ENCODE peak calls at places on chromosomes 5 and 9, in eight cellular contexts. One of them, this sample, is unnamed.

GRCh38 chr9:6959275-6960000 is 201.7 kb downstream of the KDM4C start:
- DNase-seq in DMS153: no peak
- DNase-seq in COR-L47: no peak
- DNase-seq in choroid plexus epithelial cell: no peak
- DNase-seq in bronchial epithelial cell: no peak
- DNase-seq in dorsolateral prefrontal cortex: no peak
- DNase-seq in GM20000: no peak
- DNase-seq in stimulated activated CD4-positive, alpha-beta T cell treated with anti-CD3 and anti-CD28 coated beads, Interleukin-12 subunit alpha, Interleukin-12 subunit beta, amount 100 ng/mL, for 4 hours: no peak
- DNase-seq in this sample: no peak

GRCh38 chr9:34547960-34548603 is 25.3 kb upstream of the ENHO start:
- DNase-seq in DMS153: no peak
- DNase-seq in COR-L47: peak
- DNase-seq in choroid plexus epithelial cell: peak
- DNase-seq in bronchial epithelial cell: peak
- DNase-seq in dorsolateral prefrontal cortex: peak
- DNase-seq in GM20000: peak
- DNase-seq in stimulated activated CD4-positive, alpha-beta T cell treated with anti-CD3 and anti-CD28 coated beads, Interleukin-12 subunit alpha, Interleukin-12 subunit beta, amount 100 ng/mL, for 4 hours: peak
- DNase-seq in this sample: peak

GRCh38 chr5:148620696-148621095 is 33.6 kb downstream of the HTR4 start:
- DNase-seq in DMS153: no peak
- DNase-seq in COR-L47: no peak
- DNase-seq in choroid plexus epithelial cell: no peak
- DNase-seq in bronchial epithelial cell: no peak
- DNase-seq in dorsolateral prefrontal cortex: no peak
- DNase-seq in GM20000: no peak
- DNase-seq in stimulated activated CD4-positive, alpha-beta T cell treated with anti-CD3 and anti-CD28 coated beads, Interleukin-12 subunit alpha, Interleukin-12 subunit beta, amount 100 ng/mL, for 4 hours: no peak
- DNase-seq in this sample: peak

GRCh38 chr9:38421498-38422211 is 2.6 kb downstream of the IGFBPL1 start:
- DNase-seq in DMS153: peak
- DNase-seq in COR-L47: peak
- DNase-seq in choroid plexus epithelial cell: peak
- DNase-seq in bronchial epithelial cell: no peak
- DNase-seq in dorsolateral prefrontal cortex: peak
- DNase-seq in GM20000: no peak
- DNase-seq in stimulated activated CD4-positive, alpha-beta T cell treated with anti-CD3 and anti-CD28 coated beads, Interleukin-12 subunit alpha, Interleukin-12 subunit beta, amount 100 ng/mL, for 4 hours: no peak
- DNase-seq in this sample: no peak

GRCh38 chr9:91758491-91758981 is 191.5 kb downstream of the ROR2 start:
- DNase-seq in DMS153: peak
- DNase-seq in COR-L47: peak
- DNase-seq in choroid plexus epithelial cell: peak
- DNase-seq in bronchial epithelial cell: peak
- DNase-seq in dorsolateral prefrontal cortex: no peak
- DNase-seq in GM20000: peak
- DNase-seq in stimulated activated CD4-positive, alpha-beta T cell treated with anti-CD3 and anti-CD28 coated beads, Interleukin-12 subunit alpha, Interleukin-12 subunit beta, amount 100 ng/mL, for 4 hours: peak
- DNase-seq in this sample: peak

GRCh38 chr5:153222956-153223355 is 267.5 kb upstream of the GRIA1 start:
- DNase-seq in DMS153: no peak
- DNase-seq in COR-L47: no peak
- DNase-seq in choroid plexus epithelial cell: peak
- DNase-seq in bronchial epithelial cell: peak
- DNase-seq in dorsolateral prefrontal cortex: no peak
- DNase-seq in GM20000: no peak
- DNase-seq in stimulated activated CD4-positive, alpha-beta T cell treated with anti-CD3 and anti-CD28 coated beads, Interleukin-12 subunit alpha, Interleukin-12 subunit beta, amount 100 ng/mL, for 4 hours: no peak
- DNase-seq in this sample: peak

GRCh38 chr5:59158165-59158564 is 575.3 kb downstream of the RAB3C start:
- DNase-seq in DMS153: no peak
- DNase-seq in COR-L47: no peak
- DNase-seq in choroid plexus epithelial cell: no peak
- DNase-seq in bronchial epithelial cell: peak
- DNase-seq in dorsolateral prefrontal cortex: no peak
- DNase-seq in GM20000: no peak
- DNase-seq in stimulated activated CD4-positive, alpha-beta T cell treated with anti-CD3 and anti-CD28 coated beads, Interleukin-12 subunit alpha, Interleukin-12 subunit beta, amount 100 ng/mL, for 4 hours: no peak
- DNase-seq in this sample: peak

GRCh38 chr9:35267716-35268115 is 105.9 kb downstream of the UNC13B start:
- DNase-seq in DMS153: no peak
- DNase-seq in COR-L47: no peak
- DNase-seq in choroid plexus epithelial cell: peak
- DNase-seq in bronchial epithelial cell: peak
- DNase-seq in dorsolateral prefrontal cortex: no peak
- DNase-seq in GM20000: no peak
- DNase-seq in stimulated activated CD4-positive, alpha-beta T cell treated with anti-CD3 and anti-CD28 coated beads, Interleukin-12 subunit alpha, Interleukin-12 subunit beta, amount 100 ng/mL, for 4 hours: no peak
- DNase-seq in this sample: peak

GRCh38 chr9:32128546-32128945 is 255.9 kb upstream of the ACO1 start:
- DNase-seq in DMS153: no peak
- DNase-seq in COR-L47: no peak
- DNase-seq in choroid plexus epithelial cell: no peak
- DNase-seq in bronchial epithelial cell: no peak
- DNase-seq in dorsolateral prefrontal cortex: no peak
- DNase-seq in GM20000: no peak
- DNase-seq in stimulated activated CD4-positive, alpha-beta T cell treated with anti-CD3 and anti-CD28 coated beads, Interleukin-12 subunit alpha, Interleukin-12 subunit beta, amount 100 ng/mL, for 4 hours: no peak
- DNase-seq in this sample: no peak

GRCh38 chr9:132069046-132069898 is 10.4 kb downstream of the MED27 start:
- DNase-seq in DMS153: peak
- DNase-seq in COR-L47: no peak
- DNase-seq in choroid plexus epithelial cell: peak
- DNase-seq in bronchial epithelial cell: peak
- DNase-seq in dorsolateral prefrontal cortex: no peak
- DNase-seq in GM20000: no peak
- DNase-seq in stimulated activated CD4-positive, alpha-beta T cell treated with anti-CD3 and anti-CD28 coated beads, Interleukin-12 subunit alpha, Interleukin-12 subunit beta, amount 100 ng/mL, for 4 hours: no peak
- DNase-seq in this sample: peak

GRCh38 chr9:87213948-87214347 is 266.6 kb upstream of the GAS1 start:
- DNase-seq in DMS153: no peak
- DNase-seq in COR-L47: no peak
- DNase-seq in choroid plexus epithelial cell: peak
- DNase-seq in bronchial epithelial cell: peak
- DNase-seq in dorsolateral prefrontal cortex: no peak
- DNase-seq in GM20000: no peak
- DNase-seq in stimulated activated CD4-positive, alpha-beta T cell treated with anti-CD3 and anti-CD28 coated beads, Interleukin-12 subunit alpha, Interleukin-12 subunit beta, amount 100 ng/mL, for 4 hours: no peak
- DNase-seq in this sample: peak

GRCh38 chr5:123278284-123278683 is 144.9 kb downstream of the CEP120 start:
- DNase-seq in DMS153: no peak
- DNase-seq in COR-L47: no peak
- DNase-seq in choroid plexus epithelial cell: no peak
- DNase-seq in bronchial epithelial cell: no peak
- DNase-seq in dorsolateral prefrontal cortex: no peak
- DNase-seq in GM20000: no peak
- DNase-seq in stimulated activated CD4-positive, alpha-beta T cell treated with anti-CD3 and anti-CD28 coated beads, Interleukin-12 subunit alpha, Interleukin-12 subunit beta, amount 100 ng/mL, for 4 hours: no peak
- DNase-seq in this sample: no peak

GRCh38 chr9:13786131-13786530 is 506.6 kb upstream of the MPDZ start:
- DNase-seq in DMS153: no peak
- DNase-seq in COR-L47: no peak
- DNase-seq in choroid plexus epithelial cell: peak
- DNase-seq in bronchial epithelial cell: no peak
- DNase-seq in dorsolateral prefrontal cortex: no peak
- DNase-seq in GM20000: no peak
- DNase-seq in stimulated activated CD4-positive, alpha-beta T cell treated with anti-CD3 and anti-CD28 coated beads, Interleukin-12 subunit alpha, Interleukin-12 subunit beta, amount 100 ng/mL, for 4 hours: no peak
- DNase-seq in this sample: no peak

GRCh38 chr5:43202380-43202779 is 10.4 kb downstream of the NIM1K start:
- DNase-seq in DMS153: no peak
- DNase-seq in COR-L47: no peak
- DNase-seq in choroid plexus epithelial cell: no peak
- DNase-seq in bronchial epithelial cell: no peak
- DNase-seq in dorsolateral prefrontal cortex: no peak
- DNase-seq in GM20000: no peak
- DNase-seq in stimulated activated CD4-positive, alpha-beta T cell treated with anti-CD3 and anti-CD28 coated beads, Interleukin-12 subunit alpha, Interleukin-12 subunit beta, amount 100 ng/mL, for 4 hours: no peak
- DNase-seq in this sample: no peak

GRCh38 chr9:116661037-116661954 is 25.8 kb upstream of the TRIM32 start:
- DNase-seq in DMS153: peak
- DNase-seq in COR-L47: peak
- DNase-seq in choroid plexus epithelial cell: peak
- DNase-seq in bronchial epithelial cell: peak
- DNase-seq in dorsolateral prefrontal cortex: peak
- DNase-seq in GM20000: peak
- DNase-seq in stimulated activated CD4-positive, alpha-beta T cell treated with anti-CD3 and anti-CD28 coated beads, Interleukin-12 subunit alpha, Interleukin-12 subunit beta, amount 100 ng/mL, for 4 hours: no peak
- DNase-seq in this sample: peak

GRCh38 chr5:91361790-91362189 is 21.3 kb downstream of the ARRDC3 start:
- DNase-seq in DMS153: no peak
- DNase-seq in COR-L47: no peak
- DNase-seq in choroid plexus epithelial cell: no peak
- DNase-seq in bronchial epithelial cell: no peak
- DNase-seq in dorsolateral prefrontal cortex: no peak
- DNase-seq in GM20000: no peak
- DNase-seq in stimulated activated CD4-positive, alpha-beta T cell treated with anti-CD3 and anti-CD28 coated beads, Interleukin-12 subunit alpha, Interleukin-12 subunit beta, amount 100 ng/mL, for 4 hours: no peak
- DNase-seq in this sample: no peak

GRCh38 chr5:175202461-175203065 is 241.4 kb downstream of the DRD1 start:
- DNase-seq in DMS153: peak
- DNase-seq in COR-L47: no peak
- DNase-seq in choroid plexus epithelial cell: no peak
- DNase-seq in bronchial epithelial cell: peak
- DNase-seq in dorsolateral prefrontal cortex: no peak
- DNase-seq in GM20000: no peak
- DNase-seq in stimulated activated CD4-positive, alpha-beta T cell treated with anti-CD3 and anti-CD28 coated beads, Interleukin-12 subunit alpha, Interleukin-12 subunit beta, amount 100 ng/mL, for 4 hours: no peak
- DNase-seq in this sample: no peak

GRCh38 chr9:72489986-72490385 is 31.4 kb upstream of the TMC1 start:
- DNase-seq in DMS153: no peak
- DNase-seq in COR-L47: no peak
- DNase-seq in choroid plexus epithelial cell: no peak
- DNase-seq in bronchial epithelial cell: no peak
- DNase-seq in dorsolateral prefrontal cortex: peak
- DNase-seq in GM20000: no peak
- DNase-seq in stimulated activated CD4-positive, alpha-beta T cell treated with anti-CD3 and anti-CD28 coated beads, Interleukin-12 subunit alpha, Interleukin-12 subunit beta, amount 100 ng/mL, for 4 hours: no peak
- DNase-seq in this sample: no peak

GRCh38 chr5:152990217-152990616 is 500.3 kb upstream of the GRIA1 start:
- DNase-seq in DMS153: no peak
- DNase-seq in COR-L47: no peak
- DNase-seq in choroid plexus epithelial cell: no peak
- DNase-seq in bronchial epithelial cell: no peak
- DNase-seq in dorsolateral prefrontal cortex: no peak
- DNase-seq in GM20000: no peak
- DNase-seq in stimulated activated CD4-positive, alpha-beta T cell treated with anti-CD3 and anti-CD28 coated beads, Interleukin-12 subunit alpha, Interleukin-12 subunit beta, amount 100 ng/mL, for 4 hours: no peak
- DNase-seq in this sample: no peak

This sample was measured in mammary epithelial cell.